ENCODE peak calls at places on chromosome 6, in nine cellular contexts. One of them, this sample, is unnamed.

GRCh38 chr6:92050216-92050615 is 1369.1 kb downstream of the EPHA7 start:
- DNase-seq in Ammon's horn: no peak
- DNase-seq in hippocampal formation: no peak
- DNase-seq in ELF-1: peak; percentile 1
- DNase-seq in bronchial epithelial cell: no peak
- DNase-seq in GM10248: no peak
- DNase-seq in AG08395: no peak
- DNase-seq in IMR-90: no peak
- DNase-seq in posterior cingulate gyrus: no peak
- DNase-seq in this sample: no peak

GRCh38 chr6:148835920-148836441 is 89.2 kb downstream of the UST start:
- DNase-seq in posterior cingulate gyrus: no peak
- DNase-seq in AG08395: peak; percentile 74
- DNase-seq in bronchial epithelial cell: peak; percentile 58
- DNase-seq in hippocampal formation: no peak
- DNase-seq in GM10248: peak; percentile 13
- DNase-seq in IMR-90: peak; percentile 96
- DNase-seq in ELF-1: no peak
- DNase-seq in Ammon's horn: peak; percentile 31
- DNase-seq in this sample: peak; percentile 49

GRCh38 chr6:152380993-152381898 is 255.9 kb downstream of the SYNE1 start:
- DNase-seq in hippocampal formation: peak; percentile 57
- DNase-seq in bronchial epithelial cell: peak; percentile 78
- DNase-seq in AG08395: peak; percentile 88
- DNase-seq in IMR-90: peak; percentile 97
- DNase-seq in Ammon's horn: peak; percentile 86
- DNase-seq in posterior cingulate gyrus: peak; percentile 93
- DNase-seq in ELF-1: peak; percentile 67
- DNase-seq in GM10248: no peak
- DNase-seq in this sample: peak; percentile 65

GRCh38 chr6:357791-358341 is 33.7 kb upstream of the IRF4 start:
- DNase-seq in IMR-90: no peak
- DNase-seq in posterior cingulate gyrus: peak; percentile 79
- DNase-seq in Ammon's horn: no peak
- DNase-seq in bronchial epithelial cell: no peak
- DNase-seq in AG08395: no peak
- DNase-seq in hippocampal formation: no peak
- DNase-seq in ELF-1: no peak
- DNase-seq in GM10248: no peak
- DNase-seq in this sample: no peak

GRCh38 chr6:83883240-83883639 is 23.8 kb downstream of the CYB5R4 start:
- DNase-seq in IMR-90: no peak
- DNase-seq in AG08395: no peak
- DNase-seq in posterior cingulate gyrus: no peak
- DNase-seq in ELF-1: no peak
- DNase-seq in bronchial epithelial cell: no peak
- DNase-seq in GM10248: no peak
- DNase-seq in Ammon's horn: no peak
- DNase-seq in hippocampal formation: no peak
- DNase-seq in this sample: no peak

GRCh38 chr6:167685654-167686053 is 141.1 kb upstream of the AFDN start:
- DNase-seq in bronchial epithelial cell: no peak
- DNase-seq in hippocampal formation: no peak
- DNase-seq in IMR-90: no peak
- DNase-seq in posterior cingulate gyrus: peak; percentile 39
- DNase-seq in AG08395: no peak
- DNase-seq in ELF-1: no peak
- DNase-seq in GM10248: no peak
- DNase-seq in Ammon's horn: no peak
- DNase-seq in this sample: no peak

GRCh38 chr6:135722679-135723078 is 128.8 kb upstream of the PDE7B start:
- DNase-seq in hippocampal formation: no peak
- DNase-seq in AG08395: peak; percentile 76
- DNase-seq in GM10248: peak; percentile 7
- DNase-seq in Ammon's horn: no peak
- DNase-seq in posterior cingulate gyrus: no peak
- DNase-seq in bronchial epithelial cell: peak; percentile 91
- DNase-seq in IMR-90: peak; percentile 94
- DNase-seq in ELF-1: no peak
- DNase-seq in this sample: peak; percentile 82

GRCh38 chr6:126440923-126441322 is 101.0 kb downstream of the CENPW start:
- DNase-seq in ELF-1: no peak
- DNase-seq in IMR-90: no peak
- DNase-seq in Ammon's horn: no peak
- DNase-seq in AG08395: no peak
- DNase-seq in posterior cingulate gyrus: no peak
- DNase-seq in hippocampal formation: no peak
- DNase-seq in bronchial epithelial cell: no peak
- DNase-seq in GM10248: no peak
- DNase-seq in this sample: no peak

GRCh38 chr6:161369339-161369738 is 95.5 kb upstream of the AGPAT4 start:
- DNase-seq in bronchial epithelial cell: peak; percentile 97
- DNase-seq in AG08395: peak; percentile 79
- DNase-seq in posterior cingulate gyrus: no peak
- DNase-seq in hippocampal formation: no peak
- DNase-seq in ELF-1: peak; percentile 18
- DNase-seq in IMR-90: peak; percentile 81
- DNase-seq in GM10248: no peak
- DNase-seq in Ammon's horn: no peak
- DNase-seq in this sample: peak; percentile 96

GRCh38 chr6:148720897-148721296 is 25.9 kb upstream of the UST start:
- DNase-seq in posterior cingulate gyrus: no peak
- DNase-seq in ELF-1: no peak
- DNase-seq in bronchial epithelial cell: peak; percentile 21
- DNase-seq in IMR-90: no peak
- DNase-seq in hippocampal formation: no peak
- DNase-seq in Ammon's horn: no peak
- DNase-seq in GM10248: no peak
- DNase-seq in AG08395: no peak
- DNase-seq in this sample: no peak

GRCh38 chr6:66328181-66328580 is 621.2 kb upstream of the EYS start:
- DNase-seq in AG08395: no peak
- DNase-seq in Ammon's horn: no peak
- DNase-seq in GM10248: no peak
- DNase-seq in ELF-1: no peak
- DNase-seq in posterior cingulate gyrus: no peak
- DNase-seq in IMR-90: no peak
- DNase-seq in bronchial epithelial cell: no peak
- DNase-seq in hippocampal formation: no peak
- DNase-seq in this sample: no peak

GRCh38 chr6:18204691-18205090 is 49.5 kb downstream of the KDM1B start:
- DNase-seq in ELF-1: no peak
- DNase-seq in bronchial epithelial cell: no peak
- DNase-seq in posterior cingulate gyrus: no peak
- DNase-seq in AG08395: no peak
- DNase-seq in IMR-90: no peak
- DNase-seq in hippocampal formation: no peak
- DNase-seq in GM10248: no peak
- DNase-seq in Ammon's horn: peak; percentile 33
- DNase-seq in this sample: no peak

GRCh38 chr6:157787080-157787479 is 36.0 kb upstream of the SNX9 start:
- DNase-seq in ELF-1: no peak
- DNase-seq in hippocampal formation: no peak
- DNase-seq in GM10248: no peak
- DNase-seq in posterior cingulate gyrus: no peak
- DNase-seq in AG08395: no peak
- DNase-seq in bronchial epithelial cell: no peak
- DNase-seq in Ammon's horn: no peak
- DNase-seq in IMR-90: peak; percentile 41
- DNase-seq in this sample: no peak

GRCh38 chr6:7727150-7727950 is 1.5 kb downstream of the BMP6 start:
- DNase-seq in hippocampal formation: no peak
- DNase-seq in IMR-90: no peak
- DNase-seq in Ammon's horn: no peak
- DNase-seq in AG08395: no peak
- DNase-seq in ELF-1: peak; percentile 63
- DNase-seq in bronchial epithelial cell: no peak
- DNase-seq in posterior cingulate gyrus: no peak
- DNase-seq in GM10248: peak; percentile 31
- DNase-seq in this sample: peak; percentile 89

GRCh38 chr6:84408028-84408427 is 180.6 kb upstream of the CEP162 start:
- DNase-seq in GM10248: no peak
- DNase-seq in Ammon's horn: no peak
- DNase-seq in bronchial epithelial cell: no peak
- DNase-seq in hippocampal formation: no peak
- DNase-seq in posterior cingulate gyrus: no peak
- DNase-seq in IMR-90: no peak
- DNase-seq in AG08395: no peak
- DNase-seq in ELF-1: no peak
- DNase-seq in this sample: no peak

GRCh38 chr6:149995235-149995750 is 30.0 kb downstream of the RAET1L start:
- DNase-seq in ELF-1: no peak
- DNase-seq in IMR-90: no peak
- DNase-seq in hippocampal formation: no peak
- DNase-seq in posterior cingulate gyrus: no peak
- DNase-seq in Ammon's horn: no peak
- DNase-seq in AG08395: no peak
- DNase-seq in bronchial epithelial cell: no peak
- DNase-seq in GM10248: no peak
- DNase-seq in this sample: no peak

GRCh38 chr6:112237644-112238043 is 16.7 kb downstream of the LAMA4 start:
- DNase-seq in IMR-90: peak; percentile 92
- DNase-seq in Ammon's horn: no peak
- DNase-seq in AG08395: peak; percentile 83
- DNase-seq in bronchial epithelial cell: peak; percentile 47
- DNase-seq in posterior cingulate gyrus: no peak
- DNase-seq in ELF-1: no peak
- DNase-seq in GM10248: no peak
- DNase-seq in hippocampal formation: no peak
- DNase-seq in this sample: no peak

GRCh38 chr6:6749791-6750434 is 161.4 kb downstream of the LY86 start:
- DNase-seq in posterior cingulate gyrus: peak; percentile 92
- DNase-seq in AG08395: peak; percentile 92
- DNase-seq in IMR-90: peak; percentile 97
- DNase-seq in Ammon's horn: peak; percentile 79
- DNase-seq in hippocampal formation: peak; percentile 27
- DNase-seq in ELF-1: peak; percentile 75
- DNase-seq in GM10248: no peak
- DNase-seq in bronchial epithelial cell: peak; percentile 65
- DNase-seq in this sample: peak; percentile 97

GRCh38 chr6:169082817-169083540 is 170.7 kb downstream of the THBS2 start:
- DNase-seq in posterior cingulate gyrus: no peak
- DNase-seq in hippocampal formation: no peak
- DNase-seq in Ammon's horn: no peak
- DNase-seq in GM10248: no peak
- DNase-seq in ELF-1: no peak
- DNase-seq in AG08395: no peak
- DNase-seq in IMR-90: no peak
- DNase-seq in bronchial epithelial cell: no peak
- DNase-seq in this sample: no peak

GRCh38 chr6:158666637-158667359 is 16.9 kb downstream of the SYTL3 start:
- DNase-seq in Ammon's horn: peak; percentile 47
- DNase-seq in AG08395: peak; percentile 40
- DNase-seq in ELF-1: peak; percentile 56
- DNase-seq in hippocampal formation: no peak
- DNase-seq in GM10248: peak; percentile 43
- DNase-seq in posterior cingulate gyrus: no peak
- DNase-seq in bronchial epithelial cell: peak; percentile 63
- DNase-seq in IMR-90: peak; percentile 71
- DNase-seq in this sample: peak; percentile 88

GRCh38 chr6:90233994-90234393 is 62.6 kb downstream of the BACH2 start:
- DNase-seq in Ammon's horn: no peak
- DNase-seq in posterior cingulate gyrus: no peak
- DNase-seq in ELF-1: no peak
- DNase-seq in GM10248: no peak
- DNase-seq in hippocampal formation: no peak
- DNase-seq in bronchial epithelial cell: no peak
- DNase-seq in IMR-90: no peak
- DNase-seq in AG08395: no peak
- DNase-seq in this sample: no peak

GRCh38 chr6:142726616-142727015 is 218.4 kb downstream of the HIVEP2 start:
- DNase-seq in hippocampal formation: no peak
- DNase-seq in posterior cingulate gyrus: no peak
- DNase-seq in IMR-90: no peak
- DNase-seq in AG08395: no peak
- DNase-seq in bronchial epithelial cell: no peak
- DNase-seq in Ammon's horn: no peak
- DNase-seq in GM10248: no peak
- DNase-seq in ELF-1: peak; percentile 56
- DNase-seq in this sample: no peak